ENCODE peak calls at places on chromosomes 12 and 14, in ten cellular contexts. E is activated CD4-positive, alpha-beta T cell treated with anti-CD3 and anti-CD28 coated beads for 36 hours; O is right lobe of liver; L is SIG-M5; D is NCI-H345; V is dorsolateral prefrontal cortex; U is D341Med; Q is CD8-positive, alpha-beta T cell; B is NCI-H748 treated with DMSO at 0.1 percent for 48 hours; F is HT1080. N is an unnamed sample.

GRCh38 chr12:3353621-3354020 is 137.4 kb upstream of the PRMT8 start:
- DNase-seq in L (no peak), O (no peak), B (no peak), U (no peak), D (no peak), Q (no peak), E (no peak), F (no peak), V (no peak), N (no peak)

GRCh38 chr12:28603801-28604200 is 413.5 kb downstream of the CCDC91 start:
- DNase-seq in F (no peak), L (no peak), E (no peak), O (no peak), B (no peak), V (no peak), U (no peak), D (no peak), Q (no peak), N (no peak)

GRCh38 chr12:122350444-122350843 is 72.0 kb downstream of the CLIP1 start:
- DNase-seq in E (no peak), L (no peak), B (no peak), O (peak; percentile 66), U (peak; percentile 49), D (no peak), Q (no peak), V (no peak), F (no peak), N (peak; percentile 44)

GRCh38 chr14:101965796-101966718 is 1.7 kb downstream of the DYNC1H1 start:
- DNase-seq in L (no peak), O (no peak), B (peak; percentile 36), V (no peak), E (no peak), Q (no peak), D (no peak), U (no peak), F (no peak), N (no peak)

GRCh38 chr14:90406384-90406798 is 9.6 kb downstream of the CALM1 start:
- DNase-seq in E (no peak), L (no peak), Q (no peak), F (no peak), D (no peak), U (no peak), B (no peak), O (no peak), V (no peak), N (peak; percentile 7)

GRCh38 chr14:75783184-75783583 is 122.1 kb downstream of the TTLL5 start:
- DNase-seq in F (no peak), L (no peak), V (no peak), D (no peak), U (no peak), E (no peak), B (no peak), Q (no peak), O (no peak), N (no peak)

GRCh38 chr14:81831128-81831815 is 297.6 kb upstream of the SEL1L start:
- DNase-seq in L (no peak), D (no peak), U (no peak), E (no peak), F (no peak), V (no peak), B (peak; percentile 44), Q (no peak), O (peak; percentile 68), N (peak; percentile 22)

GRCh38 chr12:104873374-104873773 is 84.7 kb downstream of the SLC41A2 start:
- DNase-seq in B (no peak), Q (no peak), D (no peak), E (no peak), O (no peak), L (no peak), F (peak; percentile 6), U (no peak), V (no peak), N (no peak)

GRCh38 chr14:78530078-78530477 is 359.9 kb downstream of the NRXN3 start:
- DNase-seq in Q (no peak), O (no peak), E (peak; percentile 40), U (no peak), V (no peak), L (no peak), D (no peak), F (no peak), B (no peak), N (no peak)

GRCh38 chr14:102508774-102509743 is 517 bp downstream of the ANKRD9 start:
- DNase-seq in F (no peak), L (no peak), V (no peak), Q (peak; percentile 46), B (no peak), O (peak; percentile 64), U (no peak), D (no peak), E (peak; percentile 53), N (no peak)

GRCh38 chr12:130506844-130507243 is 169.2 kb downstream of the PIWIL1 start:
- DNase-seq in D (no peak), V (no peak), O (no peak), F (peak; percentile 44), L (no peak), B (no peak), Q (no peak), U (no peak), E (no peak), N (no peak)

GRCh38 chr12:76375470-76375869 is 27.3 kb upstream of the BBS10 start:
- DNase-seq in Q (no peak), D (no peak), U (no peak), B (no peak), F (no peak), L (no peak), O (no peak), V (no peak), E (peak; percentile 11), N (no peak)

GRCh38 chr12:118981285-118982201 is at the start of gene SRRM4:
- DNase-seq in Q (no peak), E (peak; percentile 26), B (peak; percentile 92), O (peak; percentile 21), U (peak; percentile 92), V (peak; percentile 74), D (peak; percentile 95), L (no peak), F (no peak), N (no peak)

GRCh38 chr14:67882973-67883372 is 63.4 kb downstream of the RAD51B start:
- DNase-seq in Q (no peak), L (no peak), V (no peak), E (no peak), D (no peak), B (no peak), U (no peak), F (no peak), O (no peak), N (peak; percentile 28)

GRCh38 chr12:128607606-128608005 is 216.2 kb downstream of the SLC15A4 start:
- DNase-seq in Q (no peak), E (no peak), U (no peak), D (no peak), B (no peak), L (no peak), F (no peak), V (no peak), O (no peak), N (no peak)

GRCh38 chr14:52703225-52703624 is 3.8 kb upstream of the PSMC6 start:
- DNase-seq in F (peak; percentile 82), E (no peak), V (no peak), Q (no peak), O (peak; percentile 46), U (no peak), L (peak; percentile 7), D (no peak), B (no peak), N (no peak)

GRCh38 chr12:75981247-75981646 is 50.3 kb downstream of the PHLDA1 start:
- DNase-seq in U (no peak), E (no peak), L (no peak), D (no peak), B (no peak), O (no peak), V (no peak), F (no peak), Q (no peak), N (no peak)

GRCh38 chr12:111438501-111438900 is 32.8 kb downstream of the SH2B3 start:
- DNase-seq in V (no peak), O (no peak), U (no peak), D (peak; percentile 71), E (peak; percentile 72), Q (peak; percentile 85), F (peak; percentile 93), L (no peak), B (no peak), N (no peak)